ENCODE peak calls at places on chromosomes 1 and 21, in six cellular contexts. One of them, this sample, is unnamed.

GRCh38 chr1:53420331-53420730 is 38.9 kb upstream of the DMRTB1 start:
- DNase-seq in EH: peak
- DNase-seq in LoVo: no peak
- DNase-seq in H7: no peak
- DNase-seq in activated CD4-positive, alpha-beta T cell treated with anti-CD3 and anti-CD28 coated beads, Interleukin-2, amount 50 U/mL, for 1 hour: no peak
- DNase-seq in stimulated activated CD4-positive, alpha-beta T cell treated with anti-CD3 and anti-CD28 coated beads, TNF-alpha, amount 100 ng/mL, for 24 hours: no peak
- DNase-seq in this sample: no peak

GRCh38 chr21:38878394-38879179 is 72.9 kb downstream of the ETS2 start:
- DNase-seq in stimulated activated CD4-positive, alpha-beta T cell treated with anti-CD3 and anti-CD28 coated beads, TNF-alpha, amount 100 ng/mL, for 24 hours: no peak
- DNase-seq in activated CD4-positive, alpha-beta T cell treated with anti-CD3 and anti-CD28 coated beads, Interleukin-2, amount 50 U/mL, for 1 hour: no peak
- DNase-seq in LoVo: no peak
- DNase-seq in EH: no peak
- DNase-seq in H7: no peak
- DNase-seq in this sample: no peak

GRCh38 chr1:205975387-205975998 is 27.7 kb downstream of the RAB7B start:
- DNase-seq in H7: no peak
- DNase-seq in activated CD4-positive, alpha-beta T cell treated with anti-CD3 and anti-CD28 coated beads, Interleukin-2, amount 50 U/mL, for 1 hour: no peak
- DNase-seq in stimulated activated CD4-positive, alpha-beta T cell treated with anti-CD3 and anti-CD28 coated beads, TNF-alpha, amount 100 ng/mL, for 24 hours: no peak
- DNase-seq in LoVo: no peak
- DNase-seq in EH: no peak
- DNase-seq in this sample: peak

GRCh38 chr1:25698252-25698651 is 81.7 kb downstream of the MAN1C1 start:
- DNase-seq in stimulated activated CD4-positive, alpha-beta T cell treated with anti-CD3 and anti-CD28 coated beads, TNF-alpha, amount 100 ng/mL, for 24 hours: no peak
- DNase-seq in activated CD4-positive, alpha-beta T cell treated with anti-CD3 and anti-CD28 coated beads, Interleukin-2, amount 50 U/mL, for 1 hour: no peak
- DNase-seq in H7: no peak
- DNase-seq in LoVo: no peak
- DNase-seq in EH: no peak
- DNase-seq in this sample: no peak

GRCh38 chr1:108679586-108680213 is 12.4 kb upstream of the PRPF38B start:
- DNase-seq in H7: no peak
- DNase-seq in EH: no peak
- DNase-seq in stimulated activated CD4-positive, alpha-beta T cell treated with anti-CD3 and anti-CD28 coated beads, TNF-alpha, amount 100 ng/mL, for 24 hours: no peak
- DNase-seq in LoVo: no peak
- DNase-seq in activated CD4-positive, alpha-beta T cell treated with anti-CD3 and anti-CD28 coated beads, Interleukin-2, amount 50 U/mL, for 1 hour: no peak
- DNase-seq in this sample: no peak

GRCh38 chr1:25522240-25522639 is 21.2 kb upstream of the LDLRAP1 start:
- DNase-seq in EH: no peak
- DNase-seq in stimulated activated CD4-positive, alpha-beta T cell treated with anti-CD3 and anti-CD28 coated beads, TNF-alpha, amount 100 ng/mL, for 24 hours: no peak
- DNase-seq in H7: peak
- DNase-seq in activated CD4-positive, alpha-beta T cell treated with anti-CD3 and anti-CD28 coated beads, Interleukin-2, amount 50 U/mL, for 1 hour: no peak
- DNase-seq in LoVo: no peak
- DNase-seq in this sample: no peak

GRCh38 chr1:118115567-118116272 is 69.3 kb downstream of the SPAG17 start:
- DNase-seq in EH: peak
- DNase-seq in stimulated activated CD4-positive, alpha-beta T cell treated with anti-CD3 and anti-CD28 coated beads, TNF-alpha, amount 100 ng/mL, for 24 hours: no peak
- DNase-seq in activated CD4-positive, alpha-beta T cell treated with anti-CD3 and anti-CD28 coated beads, Interleukin-2, amount 50 U/mL, for 1 hour: no peak
- DNase-seq in H7: no peak
- DNase-seq in LoVo: no peak
- DNase-seq in this sample: no peak

GRCh38 chr21:36195613-36196012 is 39.0 kb downstream of the DOP1B start:
- DNase-seq in LoVo: no peak
- DNase-seq in stimulated activated CD4-positive, alpha-beta T cell treated with anti-CD3 and anti-CD28 coated beads, TNF-alpha, amount 100 ng/mL, for 24 hours: no peak
- DNase-seq in H7: no peak
- DNase-seq in activated CD4-positive, alpha-beta T cell treated with anti-CD3 and anti-CD28 coated beads, Interleukin-2, amount 50 U/mL, for 1 hour: no peak
- DNase-seq in EH: no peak
- DNase-seq in this sample: no peak

GRCh38 chr1:247496581-247497285 is 38.8 kb upstream of the OR2B11 start:
- DNase-seq in LoVo: no peak
- DNase-seq in activated CD4-positive, alpha-beta T cell treated with anti-CD3 and anti-CD28 coated beads, Interleukin-2, amount 50 U/mL, for 1 hour: no peak
- DNase-seq in stimulated activated CD4-positive, alpha-beta T cell treated with anti-CD3 and anti-CD28 coated beads, TNF-alpha, amount 100 ng/mL, for 24 hours: no peak
- DNase-seq in EH: no peak
- DNase-seq in H7: no peak
- DNase-seq in this sample: no peak

GRCh38 chr1:63004868-63005267 is 220.9 kb downstream of the ATG4C start:
- DNase-seq in stimulated activated CD4-positive, alpha-beta T cell treated with anti-CD3 and anti-CD28 coated beads, TNF-alpha, amount 100 ng/mL, for 24 hours: no peak
- DNase-seq in activated CD4-positive, alpha-beta T cell treated with anti-CD3 and anti-CD28 coated beads, Interleukin-2, amount 50 U/mL, for 1 hour: no peak
- DNase-seq in LoVo: no peak
- DNase-seq in H7: peak
- DNase-seq in EH: no peak
- DNase-seq in this sample: no peak

GRCh38 chr1:186634511-186634910 is 45.7 kb downstream of the PTGS2 start:
- DNase-seq in LoVo: no peak
- DNase-seq in H7: no peak
- DNase-seq in activated CD4-positive, alpha-beta T cell treated with anti-CD3 and anti-CD28 coated beads, Interleukin-2, amount 50 U/mL, for 1 hour: no peak
- DNase-seq in EH: no peak
- DNase-seq in stimulated activated CD4-positive, alpha-beta T cell treated with anti-CD3 and anti-CD28 coated beads, TNF-alpha, amount 100 ng/mL, for 24 hours: no peak
- DNase-seq in this sample: no peak

GRCh38 chr1:42177551-42177981 is 13.0 kb upstream of the GUCA2A start:
- DNase-seq in LoVo: no peak
- DNase-seq in activated CD4-positive, alpha-beta T cell treated with anti-CD3 and anti-CD28 coated beads, Interleukin-2, amount 50 U/mL, for 1 hour: no peak
- DNase-seq in EH: peak
- DNase-seq in H7: no peak
- DNase-seq in stimulated activated CD4-positive, alpha-beta T cell treated with anti-CD3 and anti-CD28 coated beads, TNF-alpha, amount 100 ng/mL, for 24 hours: no peak
- DNase-seq in this sample: no peak

GRCh38 chr1:103529746-103530145 is 4.2 kb downstream of the RNPC3 start:
- DNase-seq in H7: peak
- DNase-seq in activated CD4-positive, alpha-beta T cell treated with anti-CD3 and anti-CD28 coated beads, Interleukin-2, amount 50 U/mL, for 1 hour: peak
- DNase-seq in EH: no peak
- DNase-seq in stimulated activated CD4-positive, alpha-beta T cell treated with anti-CD3 and anti-CD28 coated beads, TNF-alpha, amount 100 ng/mL, for 24 hours: peak
- DNase-seq in LoVo: no peak
- DNase-seq in this sample: peak

GRCh38 chr1:182784556-182785171 is 4.9 kb upstream of the NPL start:
- DNase-seq in H7: no peak
- DNase-seq in activated CD4-positive, alpha-beta T cell treated with anti-CD3 and anti-CD28 coated beads, Interleukin-2, amount 50 U/mL, for 1 hour: no peak
- DNase-seq in LoVo: peak
- DNase-seq in EH: peak
- DNase-seq in stimulated activated CD4-positive, alpha-beta T cell treated with anti-CD3 and anti-CD28 coated beads, TNF-alpha, amount 100 ng/mL, for 24 hours: no peak
- DNase-seq in this sample: peak

This sample was measured in activated naive CD4-positive, alpha-beta T cell treated with anti-CD3 and anti-CD28 coated beads for 36 hours.